ENCODE peak calls at places on chromosomes 2 and 18, in eight cellular contexts. One of them, this sample, is unnamed.

GRCh38 chr2:54680397-54681032 is 42.9 kb upstream of the EML6 start:
- ATAC-seq in effector memory CD8-positive, alpha-beta T cell: peak; percentile 62
- ATAC-seq in naive thymus-derived CD8-positive, alpha-beta T cell: no peak
- ATAC-seq in left lung: no peak
- ATAC-seq in IMR-90: no peak
- ATAC-seq in left ventricle myocardium superior: peak; percentile 79
- ATAC-seq in stimulated activated naive CD8-positive, alpha-beta T cell treated with anti-CD3 and anti-CD28 coated beads, Interleukin-15, amount 100 ng/mL, for 72 hours: peak; percentile 97
- ATAC-seq in gastroesophageal sphincter: no peak
- ATAC-seq in this sample: peak; percentile 47

GRCh38 chr2:150787353-150788098 is 300.1 kb upstream of the RND3 start:
- ATAC-seq in stimulated activated naive CD8-positive, alpha-beta T cell treated with anti-CD3 and anti-CD28 coated beads, Interleukin-15, amount 100 ng/mL, for 72 hours: no peak
- ATAC-seq in left lung: no peak
- ATAC-seq in IMR-90: no peak
- ATAC-seq in left ventricle myocardium superior: peak; percentile 57
- ATAC-seq in naive thymus-derived CD8-positive, alpha-beta T cell: no peak
- ATAC-seq in gastroesophageal sphincter: peak; percentile 36
- ATAC-seq in effector memory CD8-positive, alpha-beta T cell: no peak
- ATAC-seq in this sample: no peak

GRCh38 chr18:33231474-33232317 is 208.8 kb downstream of the CCDC178 start:
- ATAC-seq in left lung: peak; percentile 92
- ATAC-seq in effector memory CD8-positive, alpha-beta T cell: no peak
- ATAC-seq in IMR-90: peak; percentile 94
- ATAC-seq in left ventricle myocardium superior: peak; percentile 66
- ATAC-seq in stimulated activated naive CD8-positive, alpha-beta T cell treated with anti-CD3 and anti-CD28 coated beads, Interleukin-15, amount 100 ng/mL, for 72 hours: peak; percentile 58
- ATAC-seq in gastroesophageal sphincter: no peak
- ATAC-seq in naive thymus-derived CD8-positive, alpha-beta T cell: peak; percentile 40
- ATAC-seq in this sample: peak; percentile 93

GRCh38 chr2:155727097-155727906 is 605.2 kb downstream of the NR4A2 start:
- ATAC-seq in gastroesophageal sphincter: no peak
- ATAC-seq in left ventricle myocardium superior: no peak
- ATAC-seq in naive thymus-derived CD8-positive, alpha-beta T cell: peak; percentile 39
- ATAC-seq in left lung: no peak
- ATAC-seq in stimulated activated naive CD8-positive, alpha-beta T cell treated with anti-CD3 and anti-CD28 coated beads, Interleukin-15, amount 100 ng/mL, for 72 hours: no peak
- ATAC-seq in effector memory CD8-positive, alpha-beta T cell: no peak
- ATAC-seq in IMR-90: no peak
- ATAC-seq in this sample: no peak

GRCh38 chr18:77607087-77607486 is 357.4 kb downstream of the GALR1 start:
- ATAC-seq in IMR-90: no peak
- ATAC-seq in naive thymus-derived CD8-positive, alpha-beta T cell: no peak
- ATAC-seq in stimulated activated naive CD8-positive, alpha-beta T cell treated with anti-CD3 and anti-CD28 coated beads, Interleukin-15, amount 100 ng/mL, for 72 hours: no peak
- ATAC-seq in effector memory CD8-positive, alpha-beta T cell: no peak
- ATAC-seq in gastroesophageal sphincter: no peak
- ATAC-seq in left ventricle myocardium superior: no peak
- ATAC-seq in left lung: no peak
- ATAC-seq in this sample: no peak

GRCh38 chr2:38438536-38439225 is 61.6 kb upstream of the ATL2 start:
- ATAC-seq in left ventricle myocardium superior: no peak
- ATAC-seq in left lung: no peak
- ATAC-seq in effector memory CD8-positive, alpha-beta T cell: no peak
- ATAC-seq in naive thymus-derived CD8-positive, alpha-beta T cell: no peak
- ATAC-seq in IMR-90: no peak
- ATAC-seq in stimulated activated naive CD8-positive, alpha-beta T cell treated with anti-CD3 and anti-CD28 coated beads, Interleukin-15, amount 100 ng/mL, for 72 hours: peak; percentile 92
- ATAC-seq in gastroesophageal sphincter: no peak
- ATAC-seq in this sample: no peak

GRCh38 chr2:73202156-73203054 is at the start of gene NOTO:
- ATAC-seq in gastroesophageal sphincter: peak; percentile 31
- ATAC-seq in IMR-90: peak; percentile 61
- ATAC-seq in left ventricle myocardium superior: peak; percentile 57
- ATAC-seq in stimulated activated naive CD8-positive, alpha-beta T cell treated with anti-CD3 and anti-CD28 coated beads, Interleukin-15, amount 100 ng/mL, for 72 hours: peak; percentile 62
- ATAC-seq in left lung: peak; percentile 66
- ATAC-seq in effector memory CD8-positive, alpha-beta T cell: peak; percentile 59
- ATAC-seq in naive thymus-derived CD8-positive, alpha-beta T cell: peak; percentile 62
- ATAC-seq in this sample: peak; percentile 36

GRCh38 chr2:30462131-30462857 is 15.2 kb downstream of the LCLAT1 start:
- ATAC-seq in gastroesophageal sphincter: no peak
- ATAC-seq in stimulated activated naive CD8-positive, alpha-beta T cell treated with anti-CD3 and anti-CD28 coated beads, Interleukin-15, amount 100 ng/mL, for 72 hours: no peak
- ATAC-seq in left ventricle myocardium superior: peak; percentile 77
- ATAC-seq in left lung: no peak
- ATAC-seq in effector memory CD8-positive, alpha-beta T cell: no peak
- ATAC-seq in IMR-90: no peak
- ATAC-seq in naive thymus-derived CD8-positive, alpha-beta T cell: peak; percentile 73
- ATAC-seq in this sample: no peak

GRCh38 chr2:156800065-156800556 is 363.9 kb downstream of the GPD2 start:
- ATAC-seq in IMR-90: no peak
- ATAC-seq in gastroesophageal sphincter: no peak
- ATAC-seq in effector memory CD8-positive, alpha-beta T cell: no peak
- ATAC-seq in left lung: no peak
- ATAC-seq in stimulated activated naive CD8-positive, alpha-beta T cell treated with anti-CD3 and anti-CD28 coated beads, Interleukin-15, amount 100 ng/mL, for 72 hours: no peak
- ATAC-seq in left ventricle myocardium superior: no peak
- ATAC-seq in naive thymus-derived CD8-positive, alpha-beta T cell: no peak
- ATAC-seq in this sample: no peak

GRCh38 chr2:1136071-1136470 is 185.4 kb downstream of the SNTG2 start:
- ATAC-seq in left ventricle myocardium superior: no peak
- ATAC-seq in IMR-90: no peak
- ATAC-seq in gastroesophageal sphincter: no peak
- ATAC-seq in stimulated activated naive CD8-positive, alpha-beta T cell treated with anti-CD3 and anti-CD28 coated beads, Interleukin-15, amount 100 ng/mL, for 72 hours: no peak
- ATAC-seq in effector memory CD8-positive, alpha-beta T cell: no peak
- ATAC-seq in left lung: no peak
- ATAC-seq in naive thymus-derived CD8-positive, alpha-beta T cell: no peak
- ATAC-seq in this sample: no peak

GRCh38 chr18:59994357-59994756 is 94.6 kb downstream of the PMAIP1 start:
- ATAC-seq in stimulated activated naive CD8-positive, alpha-beta T cell treated with anti-CD3 and anti-CD28 coated beads, Interleukin-15, amount 100 ng/mL, for 72 hours: peak; percentile 59
- ATAC-seq in left lung: no peak
- ATAC-seq in naive thymus-derived CD8-positive, alpha-beta T cell: no peak
- ATAC-seq in gastroesophageal sphincter: no peak
- ATAC-seq in IMR-90: peak; percentile 48
- ATAC-seq in effector memory CD8-positive, alpha-beta T cell: no peak
- ATAC-seq in left ventricle myocardium superior: no peak
- ATAC-seq in this sample: peak; percentile 70

GRCh38 chr2:24438106-24438505 is 52.9 kb upstream of the NCOA1 start:
- ATAC-seq in gastroesophageal sphincter: no peak
- ATAC-seq in naive thymus-derived CD8-positive, alpha-beta T cell: no peak
- ATAC-seq in effector memory CD8-positive, alpha-beta T cell: no peak
- ATAC-seq in stimulated activated naive CD8-positive, alpha-beta T cell treated with anti-CD3 and anti-CD28 coated beads, Interleukin-15, amount 100 ng/mL, for 72 hours: no peak
- ATAC-seq in left ventricle myocardium superior: no peak
- ATAC-seq in left lung: no peak
- ATAC-seq in IMR-90: no peak
- ATAC-seq in this sample: no peak

GRCh38 chr2:117170897-117171296 is 643.6 kb upstream of the DDX18 start:
- ATAC-seq in IMR-90: no peak
- ATAC-seq in left ventricle myocardium superior: no peak
- ATAC-seq in gastroesophageal sphincter: no peak
- ATAC-seq in stimulated activated naive CD8-positive, alpha-beta T cell treated with anti-CD3 and anti-CD28 coated beads, Interleukin-15, amount 100 ng/mL, for 72 hours: no peak
- ATAC-seq in left lung: no peak
- ATAC-seq in effector memory CD8-positive, alpha-beta T cell: no peak
- ATAC-seq in naive thymus-derived CD8-positive, alpha-beta T cell: no peak
- ATAC-seq in this sample: no peak

GRCh38 chr2:149657393-149657792 is 69.8 kb upstream of the MMADHC start:
- ATAC-seq in effector memory CD8-positive, alpha-beta T cell: no peak
- ATAC-seq in stimulated activated naive CD8-positive, alpha-beta T cell treated with anti-CD3 and anti-CD28 coated beads, Interleukin-15, amount 100 ng/mL, for 72 hours: no peak
- ATAC-seq in naive thymus-derived CD8-positive, alpha-beta T cell: no peak
- ATAC-seq in gastroesophageal sphincter: no peak
- ATAC-seq in IMR-90: no peak
- ATAC-seq in left ventricle myocardium superior: no peak
- ATAC-seq in left lung: no peak
- ATAC-seq in this sample: no peak

GRCh38 chr2:227383687-227384086 is 4.1 kb downstream of the SCYGR1 start:
- ATAC-seq in gastroesophageal sphincter: no peak
- ATAC-seq in naive thymus-derived CD8-positive, alpha-beta T cell: no peak
- ATAC-seq in effector memory CD8-positive, alpha-beta T cell: no peak
- ATAC-seq in stimulated activated naive CD8-positive, alpha-beta T cell treated with anti-CD3 and anti-CD28 coated beads, Interleukin-15, amount 100 ng/mL, for 72 hours: no peak
- ATAC-seq in IMR-90: no peak
- ATAC-seq in left ventricle myocardium superior: no peak
- ATAC-seq in left lung: no peak
- ATAC-seq in this sample: no peak

GRCh38 chr2:224561234-224562005 is 23.7 kb downstream of the CUL3 start:
- ATAC-seq in left lung: no peak
- ATAC-seq in gastroesophageal sphincter: no peak
- ATAC-seq in naive thymus-derived CD8-positive, alpha-beta T cell: no peak
- ATAC-seq in left ventricle myocardium superior: no peak
- ATAC-seq in IMR-90: no peak
- ATAC-seq in effector memory CD8-positive, alpha-beta T cell: no peak
- ATAC-seq in stimulated activated naive CD8-positive, alpha-beta T cell treated with anti-CD3 and anti-CD28 coated beads, Interleukin-15, amount 100 ng/mL, for 72 hours: peak; percentile 67
- ATAC-seq in this sample: no peak

GRCh38 chr18:48923746-48924580 is 26.8 kb downstream of the SMAD7 start:
- ATAC-seq in naive thymus-derived CD8-positive, alpha-beta T cell: peak; percentile 21
- ATAC-seq in IMR-90: peak; percentile 4
- ATAC-seq in effector memory CD8-positive, alpha-beta T cell: peak; percentile 17
- ATAC-seq in left lung: no peak
- ATAC-seq in stimulated activated naive CD8-positive, alpha-beta T cell treated with anti-CD3 and anti-CD28 coated beads, Interleukin-15, amount 100 ng/mL, for 72 hours: peak; percentile 24
- ATAC-seq in left ventricle myocardium superior: no peak
- ATAC-seq in gastroesophageal sphincter: no peak
- ATAC-seq in this sample: peak; percentile 47

GRCh38 chr18:6374340-6374739 is 40.4 kb downstream of the L3MBTL4 start:
- ATAC-seq in left ventricle myocardium superior: no peak
- ATAC-seq in stimulated activated naive CD8-positive, alpha-beta T cell treated with anti-CD3 and anti-CD28 coated beads, Interleukin-15, amount 100 ng/mL, for 72 hours: no peak
- ATAC-seq in gastroesophageal sphincter: no peak
- ATAC-seq in effector memory CD8-positive, alpha-beta T cell: no peak
- ATAC-seq in IMR-90: no peak
- ATAC-seq in naive thymus-derived CD8-positive, alpha-beta T cell: no peak
- ATAC-seq in left lung: no peak
- ATAC-seq in this sample: no peak

GRCh38 chr2:69564604-69565003 is 78.9 kb downstream of the AAK1 start:
- ATAC-seq in stimulated activated naive CD8-positive, alpha-beta T cell treated with anti-CD3 and anti-CD28 coated beads, Interleukin-15, amount 100 ng/mL, for 72 hours: no peak
- ATAC-seq in naive thymus-derived CD8-positive, alpha-beta T cell: peak; percentile 32
- ATAC-seq in IMR-90: no peak
- ATAC-seq in gastroesophageal sphincter: no peak
- ATAC-seq in left lung: no peak
- ATAC-seq in left ventricle myocardium superior: no peak
- ATAC-seq in effector memory CD8-positive, alpha-beta T cell: no peak
- ATAC-seq in this sample: no peak

GRCh38 chr2:104658149-104658839 is 195.6 kb upstream of the POU3F3 start:
- ATAC-seq in left ventricle myocardium superior: peak; percentile 76
- ATAC-seq in effector memory CD8-positive, alpha-beta T cell: no peak
- ATAC-seq in naive thymus-derived CD8-positive, alpha-beta T cell: no peak
- ATAC-seq in stimulated activated naive CD8-positive, alpha-beta T cell treated with anti-CD3 and anti-CD28 coated beads, Interleukin-15, amount 100 ng/mL, for 72 hours: peak; percentile 86
- ATAC-seq in gastroesophageal sphincter: peak; percentile 84
- ATAC-seq in IMR-90: no peak
- ATAC-seq in left lung: peak; percentile 88
- ATAC-seq in this sample: no peak

GRCh38 chr2:88028931-88029330 is 12.6 kb upstream of the RNU2-63P start:
- ATAC-seq in left ventricle myocardium superior: no peak
- ATAC-seq in naive thymus-derived CD8-positive, alpha-beta T cell: no peak
- ATAC-seq in gastroesophageal sphincter: no peak
- ATAC-seq in stimulated activated naive CD8-positive, alpha-beta T cell treated with anti-CD3 and anti-CD28 coated beads, Interleukin-15, amount 100 ng/mL, for 72 hours: no peak
- ATAC-seq in left lung: no peak
- ATAC-seq in effector memory CD8-positive, alpha-beta T cell: no peak
- ATAC-seq in IMR-90: no peak
- ATAC-seq in this sample: no peak

GRCh38 chr2:42274872-42275271 is 86.1 kb downstream of the COX7A2L start:
- ATAC-seq in left ventricle myocardium superior: no peak
- ATAC-seq in left lung: no peak
- ATAC-seq in stimulated activated naive CD8-positive, alpha-beta T cell treated with anti-CD3 and anti-CD28 coated beads, Interleukin-15, amount 100 ng/mL, for 72 hours: no peak
- ATAC-seq in gastroesophageal sphincter: no peak
- ATAC-seq in IMR-90: no peak
- ATAC-seq in naive thymus-derived CD8-positive, alpha-beta T cell: no peak
- ATAC-seq in effector memory CD8-positive, alpha-beta T cell: no peak
- ATAC-seq in this sample: peak; percentile 69

GRCh38 chr2:224195954-224196571 is 157.0 kb upstream of the SERPINE2 start:
- ATAC-seq in IMR-90: no peak
- ATAC-seq in left lung: peak; percentile 38
- ATAC-seq in effector memory CD8-positive, alpha-beta T cell: no peak
- ATAC-seq in naive thymus-derived CD8-positive, alpha-beta T cell: no peak
- ATAC-seq in gastroesophageal sphincter: peak; percentile 81
- ATAC-seq in stimulated activated naive CD8-positive, alpha-beta T cell treated with anti-CD3 and anti-CD28 coated beads, Interleukin-15, amount 100 ng/mL, for 72 hours: no peak
- ATAC-seq in left ventricle myocardium superior: peak; percentile 98
- ATAC-seq in this sample: no peak

GRCh38 chr2:241163601-241164118 is 13.4 kb downstream of the PPP1R7 start:
- ATAC-seq in gastroesophageal sphincter: no peak
- ATAC-seq in left lung: no peak
- ATAC-seq in IMR-90: no peak
- ATAC-seq in stimulated activated naive CD8-positive, alpha-beta T cell treated with anti-CD3 and anti-CD28 coated beads, Interleukin-15, amount 100 ng/mL, for 72 hours: no peak
- ATAC-seq in naive thymus-derived CD8-positive, alpha-beta T cell: no peak
- ATAC-seq in left ventricle myocardium superior: no peak
- ATAC-seq in effector memory CD8-positive, alpha-beta T cell: no peak
- ATAC-seq in this sample: no peak

GRCh38 chr2:181178823-181179412 is 198.5 kb downstream of the UBE2E3 start:
- ATAC-seq in left ventricle myocardium superior: no peak
- ATAC-seq in naive thymus-derived CD8-positive, alpha-beta T cell: peak; percentile 74
- ATAC-seq in left lung: no peak
- ATAC-seq in effector memory CD8-positive, alpha-beta T cell: peak; percentile 82
- ATAC-seq in stimulated activated naive CD8-positive, alpha-beta T cell treated with anti-CD3 and anti-CD28 coated beads, Interleukin-15, amount 100 ng/mL, for 72 hours: peak; percentile 81
- ATAC-seq in gastroesophageal sphincter: no peak
- ATAC-seq in IMR-90: no peak
- ATAC-seq in this sample: peak; percentile 62

GRCh38 chr2:220036431-220036830 is 409.0 kb downstream of the SLC4A3 start:
- ATAC-seq in left lung: no peak
- ATAC-seq in left ventricle myocardium superior: no peak
- ATAC-seq in stimulated activated naive CD8-positive, alpha-beta T cell treated with anti-CD3 and anti-CD28 coated beads, Interleukin-15, amount 100 ng/mL, for 72 hours: no peak
- ATAC-seq in IMR-90: no peak
- ATAC-seq in naive thymus-derived CD8-positive, alpha-beta T cell: no peak
- ATAC-seq in gastroesophageal sphincter: no peak
- ATAC-seq in effector memory CD8-positive, alpha-beta T cell: no peak
- ATAC-seq in this sample: no peak

GRCh38 chr18:45771587-45771986 is 47.6 kb downstream of the SLC14A1 start:
- ATAC-seq in left lung: no peak
- ATAC-seq in effector memory CD8-positive, alpha-beta T cell: no peak
- ATAC-seq in left ventricle myocardium superior: no peak
- ATAC-seq in gastroesophageal sphincter: no peak
- ATAC-seq in stimulated activated naive CD8-positive, alpha-beta T cell treated with anti-CD3 and anti-CD28 coated beads, Interleukin-15, amount 100 ng/mL, for 72 hours: no peak
- ATAC-seq in naive thymus-derived CD8-positive, alpha-beta T cell: no peak
- ATAC-seq in IMR-90: peak; percentile 59
- ATAC-seq in this sample: no peak

GRCh38 chr2:127016329-127016728 is 90.6 kb downstream of the BIN1 start:
- ATAC-seq in stimulated activated naive CD8-positive, alpha-beta T cell treated with anti-CD3 and anti-CD28 coated beads, Interleukin-15, amount 100 ng/mL, for 72 hours: peak; percentile 38
- ATAC-seq in left lung: no peak
- ATAC-seq in gastroesophageal sphincter: no peak
- ATAC-seq in effector memory CD8-positive, alpha-beta T cell: no peak
- ATAC-seq in left ventricle myocardium superior: no peak
- ATAC-seq in naive thymus-derived CD8-positive, alpha-beta T cell: no peak
- ATAC-seq in IMR-90: no peak
- ATAC-seq in this sample: no peak

GRCh38 chr2:72289283-72289682 is 141.6 kb upstream of the CYP26B1 start:
- ATAC-seq in stimulated activated naive CD8-positive, alpha-beta T cell treated with anti-CD3 and anti-CD28 coated beads, Interleukin-15, amount 100 ng/mL, for 72 hours: no peak
- ATAC-seq in IMR-90: peak; percentile 66
- ATAC-seq in effector memory CD8-positive, alpha-beta T cell: no peak
- ATAC-seq in left lung: no peak
- ATAC-seq in gastroesophageal sphincter: no peak
- ATAC-seq in left ventricle myocardium superior: no peak
- ATAC-seq in naive thymus-derived CD8-positive, alpha-beta T cell: no peak
- ATAC-seq in this sample: no peak

GRCh38 chr2:148876589-148877402 is 1.8 kb downstream of the KIF5C start:
- ATAC-seq in gastroesophageal sphincter: no peak
- ATAC-seq in IMR-90: no peak
- ATAC-seq in effector memory CD8-positive, alpha-beta T cell: peak; percentile 58
- ATAC-seq in left ventricle myocardium superior: no peak
- ATAC-seq in left lung: no peak
- ATAC-seq in stimulated activated naive CD8-positive, alpha-beta T cell treated with anti-CD3 and anti-CD28 coated beads, Interleukin-15, amount 100 ng/mL, for 72 hours: peak; percentile 62
- ATAC-seq in naive thymus-derived CD8-positive, alpha-beta T cell: peak; percentile 10
- ATAC-seq in this sample: no peak

This sample was measured in SK-N-SH treated with all-trans-retinoic acid at 6 μM for 48 hours.